ENCODE peak calls at places on chromosomes 5 and 9, in ten cellular contexts. W, M, G, R, H, F, O, B, N and J are unnamed samples.

GRCh38 chr5:27479859-27480258 is 441.5 kb upstream of the CDH9 start:
- DNase-seq in W (no peak), M (no peak), G (no peak), R (no peak), H (no peak), F (no peak), O (no peak), B (no peak), N (peak; percentile 3), J (no peak)

GRCh38 chr5:114362977-114363721 is 1.3 kb downstream of the KCNN2 start:
- DNase-seq in W (no peak), M (no peak), G (peak; percentile 13), R (no peak), H (no peak), F (no peak), O (peak; percentile 76), B (no peak), N (no peak), J (no peak)

GRCh38 chr9:69165581-69165980 is 8.5 kb upstream of the TJP2 start:
- DNase-seq in W (no peak), M (no peak), G (no peak), R (no peak), H (no peak), F (no peak), O (no peak), B (no peak), N (no peak), J (no peak)

GRCh38 chr5:32707394-32707997 is 3.6 kb upstream of the NPR3 start:
- DNase-seq in W (no peak), M (no peak), G (peak; percentile 63), R (no peak), H (peak; percentile 32), F (no peak), O (no peak), B (no peak), N (no peak), J (no peak)

GRCh38 chr9:23326597-23326996 is 499.4 kb downstream of the ELAVL2 start:
- DNase-seq in W (no peak), M (no peak), G (no peak), R (no peak), H (no peak), F (no peak), O (no peak), B (no peak), N (no peak), J (no peak)

GRCh38 chr9:133003671-133004090 is 25.2 kb downstream of the GFI1B start:
- DNase-seq in W (no peak), M (no peak), G (no peak), R (no peak), H (no peak), F (no peak), O (no peak), B (no peak), N (no peak), J (no peak)

GRCh38 chr5:11384441-11385250 is 519.6 kb downstream of the CTNND2 start:
- DNase-seq in W (peak; percentile 23), M (no peak), G (no peak), R (no peak), H (peak; percentile 12), F (peak; percentile 68), O (no peak), B (no peak), N (no peak), J (no peak)

GRCh38 chr9:71663931-71664459 is 104.3 kb downstream of the CEMIP2 start:
- DNase-seq in W (no peak), M (no peak), G (peak; percentile 19), R (no peak), H (no peak), F (no peak), O (no peak), B (no peak), N (no peak), J (no peak)

GRCh38 chr9:27196383-27196782 is 87.4 kb downstream of the TEK start:
- DNase-seq in W (no peak), M (no peak), G (no peak), R (no peak), H (no peak), F (no peak), O (no peak), B (no peak), N (no peak), J (no peak)

GRCh38 chr9:27194401-27195091 is 85.5 kb downstream of the TEK start:
- DNase-seq in W (no peak), M (no peak), G (peak; percentile 93), R (peak; percentile 10), H (no peak), F (no peak), O (no peak), B (no peak), N (no peak), J (no peak)

GRCh38 chr9:27202056-27202455 is 93.0 kb downstream of the TEK start:
- DNase-seq in W (no peak), M (no peak), G (no peak), R (no peak), H (no peak), F (no peak), O (no peak), B (no peak), N (no peak), J (no peak)

GRCh38 chr9:27195191-27195590 is 86.2 kb downstream of the TEK start:
- DNase-seq in W (no peak), M (no peak), G (peak; percentile 51), R (no peak), H (no peak), F (no peak), O (no peak), B (no peak), N (no peak), J (no peak)

GRCh38 chr9:27198175-27198574 is 89.2 kb downstream of the TEK start:
- DNase-seq in W (no peak), M (no peak), G (peak; percentile 39), R (no peak), H (no peak), F (no peak), O (no peak), B (no peak), N (peak; percentile 2), J (no peak)
- TF ChIP-seq CTCF in W (no peak), M (no peak), G (no peak), R (no peak), H (no peak), F (no peak), O (no peak), B (no peak), N (no peak), J (peak; percentile 18)

GRCh38 chr9:121735065-121735791 is 83.8 kb downstream of the DAB2IP start:
- DNase-seq in W (no peak), M (no peak), G (peak; percentile 69), R (peak; percentile 51), H (peak; percentile 64), F (no peak), O (no peak), B (peak; percentile 66), N (peak; percentile 60), J (peak; percentile 88)
- TF ChIP-seq CTCF in W (no peak), M (no peak), G (peak; percentile 81), R (peak; percentile 69), H (no peak), F (peak; percentile 49), O (peak; percentile 21), B (no peak), N (peak; percentile 40), J (peak; percentile 78)

GRCh38 chr5:167755420-167755819 is 536.0 kb upstream of the WWC1 start:
- DNase-seq in W (no peak), M (no peak), G (no peak), R (no peak), H (no peak), F (no peak), O (no peak), B (no peak), N (no peak), J (no peak)
- TF ChIP-seq CTCF in W (no peak), M (no peak), G (no peak), R (no peak), H (no peak), F (no peak), O (no peak), B (no peak), N (no peak), J (no peak)

GRCh38 chr5:120540097-120540496 is 76.0 kb downstream of the PRR16 start:
- DNase-seq in W (no peak), M (no peak), G (no peak), R (no peak), H (no peak), F (no peak), O (no peak), B (no peak), N (no peak), J (no peak)
- TF ChIP-seq CTCF in W (no peak), M (no peak), G (no peak), R (no peak), H (no peak), F (no peak), O (no peak), B (no peak), N (no peak), J (no peak)

GRCh38 chr5:91072891-91073290 is 310.2 kb downstream of the ARRDC3 start:
- DNase-seq in W (no peak), M (no peak), G (peak; percentile 85), R (no peak), H (no peak), F (no peak), O (no peak), B (no peak), N (no peak), J (no peak)

GRCh38 chr5:91070761-91071429 is 312.2 kb downstream of the ARRDC3 start:
- DNase-seq in W (no peak), M (no peak), G (no peak), R (no peak), H (no peak), F (no peak), O (no peak), B (no peak), N (no peak), J (no peak)

GRCh38 chr5:91076138-91076537 is 307.0 kb downstream of the ARRDC3 start:
- DNase-seq in W (no peak), M (no peak), G (peak; percentile 39), R (no peak), H (no peak), F (no peak), O (no peak), B (no peak), N (no peak), J (no peak)

GRCh38 chr5:91077623-91078022 is 305.5 kb downstream of the ARRDC3 start:
- DNase-seq in W (no peak), M (no peak), G (no peak), R (no peak), H (no peak), F (no peak), O (no peak), B (no peak), N (no peak), J (no peak)

GRCh38 chr5:91074615-91075014 is 308.5 kb downstream of the ARRDC3 start:
- DNase-seq in W (no peak), M (no peak), G (peak; percentile 97), R (no peak), H (no peak), F (no peak), O (no peak), B (no peak), N (peak; percentile 38), J (no peak)
- TF ChIP-seq CTCF in W (no peak), M (no peak), G (peak; percentile 47), R (no peak), H (no peak), F (peak; percentile 22), O (no peak), B (peak; percentile 49), N (peak; percentile 33), J (peak; percentile 17)

DNA sequence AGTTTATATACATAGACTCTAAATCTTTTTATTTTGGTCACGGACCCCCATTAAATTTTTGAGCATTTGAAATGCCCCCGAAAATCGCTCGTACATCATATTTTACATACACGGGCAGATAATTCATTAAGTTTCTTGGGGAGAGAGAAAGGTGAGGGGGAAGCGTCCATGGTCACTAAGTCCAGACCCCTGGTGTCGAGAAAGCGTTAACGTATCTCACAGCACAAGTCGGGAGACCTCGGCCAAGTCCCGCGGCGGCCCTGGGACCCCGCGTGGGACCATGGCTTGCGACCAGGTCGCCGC is 794 bp downstream of the PTBP3 start:
- DNase-seq in W (no peak), M (no peak), G (no peak), R (no peak), H (no peak), F (no peak), O (no peak), B (no peak), N (no peak), J (no peak)
- TF ChIP-seq CTCF in W (no peak), M (no peak), G (no peak), R (no peak), H (no peak), F (no peak), O (no peak), B (peak; percentile 33), N (no peak), J (peak; percentile 36)